ENCODE peak calls at places on chromosomes 2 and 18, in four cellular contexts. U is AG04449, S is PC-3, N is cardiac fibroblast. T is an unnamed sample.

GRCh38 chr2:212619954-212620353 is 81.4 kb upstream of the ERBB4 start:
- DNase-seq in U (no peak), N (peak; percentile 67), S (peak; percentile 98), T (no peak)

GRCh38 chr2:101957036-101957435 is 34.7 kb upstream of the IL1R2 start:
- DNase-seq in S (no peak), N (no peak), U (no peak), T (no peak)

GRCh38 chr2:6011871-6012380 is 319.7 kb downstream of the SOX11 start:
- DNase-seq in U (no peak), S (no peak), N (no peak), T (no peak)

GRCh38 chr2:96703021-96703751 is 36.7 kb downstream of the LMAN2L start:
- DNase-seq in U (no peak), N (no peak), S (no peak), T (no peak)

GRCh38 chr2:233501198-233502076 is 65.1 kb downstream of the USP40 start:
- DNase-seq in S (peak; percentile 73), N (peak; percentile 64), U (no peak), T (no peak)

GRCh38 chr2:110852051-110852450 is 119.7 kb downstream of the ACOXL start:
- DNase-seq in U (no peak), N (no peak), S (no peak), T (no peak)

GRCh38 chr2:2007551-2008501 is 263.5 kb upstream of the PXDN start:
- DNase-seq in S (no peak), N (no peak), U (no peak), T (no peak)

GRCh38 chr2:35819053-35819452 is 536.5 kb upstream of the CRIM1 start:
- DNase-seq in N (no peak), U (no peak), S (no peak), T (no peak)

GRCh38 chr2:38113999-38114708 is 38.2 kb upstream of the CYP1B1 start:
- DNase-seq in N (peak; percentile 75), S (no peak), U (no peak), T (no peak)

GRCh38 chr2:28357055-28357454 is 35.6 kb upstream of the FOSL2 start:
- DNase-seq in S (no peak), N (no peak), U (no peak), T (no peak)

GRCh38 chr2:8380026-8380425 is 301.8 kb upstream of the ID2 start:
- DNase-seq in U (no peak), N (no peak), S (no peak), T (no peak)

GRCh38 chr18:56727399-56727798 is 76.2 kb downstream of the WDR7 start:
- DNase-seq in U (no peak), N (peak; percentile 16), S (no peak), T (no peak)

GRCh38 chr2:121257476-121257831 is 27.5 kb downstream of the TFCP2L1 start:
- DNase-seq in N (no peak), U (no peak), S (no peak), T (no peak)

GRCh38 chr2:102050854-102051391 is 59.2 kb downstream of the IL1R2 start:
- DNase-seq in S (no peak), N (peak; percentile 89), U (no peak), T (peak; percentile 84)

GRCh38 chr18:12307251-12307736 is 747 bp upstream of the TUBB6 start:
- DNase-seq in U (no peak), S (no peak), N (peak; percentile 77), T (no peak)

GRCh38 chr2:43100883-43101662 is 125.3 kb downstream of the ZFP36L2 start:
- DNase-seq in N (peak; percentile 63), U (no peak), S (peak; percentile 52), T (no peak)

GRCh38 chr2:232120911-232121310 is 159.4 kb downstream of the DIS3L2 start:
- DNase-seq in N (no peak), U (no peak), S (no peak), T (no peak)

GRCh38 chr2:219111375-219112069 is 49.1 kb downstream of the NHEJ1 start:
- DNase-seq in N (no peak), U (no peak), S (no peak), T (no peak)

GRCh38 chr2:102355526-102356380 is at the start of gene IL18R1:
- DNase-seq in U (no peak), N (peak; percentile 72), S (peak; percentile 82), T (no peak)

GRCh38 chr2:231399853-231400667 is 4.5 kb downstream of the B3GNT7 start:
- DNase-seq in N (peak; percentile 37), S (peak; percentile 67), U (no peak), T (no peak)

GRCh38 chr2:24855703-24856102 is 62.5 kb downstream of the CENPO start:
- DNase-seq in U (no peak), S (no peak), N (peak; percentile 57), T (peak; percentile 67)

GRCh38 chr2:86031151-86031550 is 74.5 kb downstream of the POLR1A start:
- DNase-seq in N (no peak), U (no peak), S (no peak), T (no peak)

GRCh38 chr2:601387-601698 is 75.9 kb downstream of the TMEM18 start:
- DNase-seq in S (no peak), N (no peak), U (no peak), T (no peak)

GRCh38 chr2:174717273-174717672 is 47.0 kb downstream of the CHRNA1 start:
- DNase-seq in U (peak; percentile 31), S (no peak), N (peak; percentile 21), T (no peak)

GRCh38 chr18:73979742-73980141 is 167.9 kb downstream of the FBXO15 start:
- DNase-seq in U (peak; percentile 34), S (peak; percentile 66), N (peak; percentile 36), T (no peak)

GRCh38 chr2:36352024-36352398 is 3.6 kb upstream of the CRIM1 start:
- DNase-seq in N (peak; percentile 76), U (no peak), S (peak; percentile 77), T (no peak)

GRCh38 chr2:33529771-33530481 is 53.5 kb downstream of the RASGRP3 start:
- DNase-seq in S (peak; percentile 75), U (peak; percentile 95), N (peak; percentile 91), T (peak; percentile 87)

DNA sequence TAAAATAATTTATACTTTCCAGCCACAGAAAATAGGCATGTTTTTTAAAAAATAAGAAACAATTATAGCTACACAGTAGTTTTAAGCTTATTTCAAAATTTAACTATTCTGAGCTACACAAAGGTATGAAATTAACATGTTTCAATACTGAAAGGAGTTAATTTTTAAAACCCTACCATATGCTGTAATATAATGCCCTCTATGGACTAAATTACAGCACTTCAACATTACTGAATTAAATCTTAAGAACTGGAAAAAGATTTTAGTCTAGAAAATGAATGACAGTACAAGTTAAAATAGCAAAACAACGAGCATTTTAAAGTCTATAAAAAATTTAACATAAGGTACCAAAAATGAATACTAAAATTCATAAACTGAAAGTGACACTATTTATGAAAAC is 36.3 kb downstream of the RTN4 start:
- DNase-seq in S (no peak), N (no peak), U (no peak), T (no peak)
- TF ChIP-seq CTCF in S (peak; percentile 67), N (no peak), U (no peak), T (no peak)

GRCh38 chr18:58254873-58255511 is 211.0 kb downstream of the NEDD4L start:
- DNase-seq in S (peak; percentile 26), N (no peak), U (no peak), T (no peak)
- H3K4me3 ChIP-seq in S (no peak overlapping the region), N (no peak overlapping the region), U (no peak overlapping the region), T (no peak overlapping the region)

DNA sequence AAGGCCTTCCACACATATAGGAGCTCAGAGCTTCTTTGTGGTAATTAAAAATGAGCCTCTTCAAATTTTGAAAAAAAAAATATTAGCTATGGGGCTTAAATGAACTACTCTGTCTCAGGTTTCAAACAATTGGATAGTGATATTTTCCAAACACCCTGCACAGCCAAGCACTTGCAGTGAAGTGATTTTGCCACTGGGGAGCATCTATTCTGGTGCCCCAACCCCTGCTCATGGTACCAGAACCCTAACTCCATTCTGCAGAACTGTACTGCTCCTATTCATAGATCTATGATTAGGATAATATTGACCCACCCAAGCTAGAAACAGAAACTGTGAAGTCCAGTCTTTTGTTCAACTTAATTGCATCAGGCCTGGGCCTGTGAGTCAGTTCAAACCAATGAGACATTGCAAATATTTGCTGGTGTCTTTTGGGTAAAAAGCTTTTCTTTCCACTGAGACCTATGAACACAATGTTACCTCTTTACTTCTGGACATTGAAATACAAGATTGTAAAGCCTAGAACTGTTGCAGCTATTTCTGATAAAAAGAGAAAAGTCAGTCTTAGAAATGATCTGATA is 324.0 kb downstream of the GALNT13 start:
- DNase-seq in N (no peak), U (no peak), S (peak; percentile 12), T (no peak)
- TF ChIP-seq CTCF in N (no peak), U (no peak), S (no peak), T (no peak)

GRCh38 chr2:188979119-188979729 is 5.1 kb downstream of the COL3A1 start:
- DNase-seq in S (no peak), U (no peak), N (peak; percentile 53), T (no peak)

GRCh38 chr2:188979730-188980123 is 5.6 kb downstream of the COL3A1 start:
- DNase-seq in U (no peak), N (peak; percentile 47), S (no peak), T (no peak)

GRCh38 chr2:188975497-188976102 is 1.4 kb downstream of the COL3A1 start:
- DNase-seq in S (no peak), U (peak; percentile 76), N (peak; percentile 98), T (peak; percentile 95)

GRCh38 chr2:188976545-188977268 is 2.5 kb downstream of the COL3A1 start:
- DNase-seq in N (peak; percentile 83), U (no peak), S (peak; percentile 76), T (no peak)

DNA sequence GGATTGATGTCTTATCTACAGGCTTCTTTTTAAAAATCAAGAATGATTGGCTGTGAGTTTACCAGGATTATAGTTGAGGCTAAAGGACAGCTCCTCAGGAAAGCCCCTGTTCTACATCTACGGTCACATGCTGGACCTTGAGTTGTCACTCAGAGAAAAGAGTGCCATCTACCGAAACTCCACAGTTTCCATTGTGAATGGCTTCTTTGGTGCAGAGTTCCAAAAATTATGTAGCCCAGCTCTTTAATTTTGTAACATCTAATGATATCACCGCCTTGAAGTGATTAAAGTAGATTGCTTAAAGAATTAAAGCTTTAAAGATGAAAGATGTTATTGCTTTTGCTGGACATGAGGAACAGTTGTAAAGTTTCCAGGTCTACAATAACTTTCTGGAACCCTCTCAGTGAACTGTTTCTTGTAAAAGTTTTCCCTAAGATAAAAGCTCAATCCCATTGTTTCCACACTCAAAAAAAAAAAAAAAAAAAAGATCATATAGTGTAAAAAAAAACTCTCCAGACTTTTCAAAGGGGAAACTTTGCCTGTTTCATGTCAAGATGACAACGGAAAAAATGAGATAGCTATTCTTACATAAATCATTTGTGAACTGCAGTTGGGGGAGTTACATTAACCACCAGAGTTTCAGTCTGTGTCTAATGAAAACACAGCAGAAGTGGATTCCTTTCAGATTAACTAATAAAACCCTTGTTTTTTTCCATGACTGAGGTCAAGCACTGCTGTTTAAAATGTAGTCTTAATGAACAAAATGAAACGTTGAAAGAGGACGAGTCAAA is 4.3 kb downstream of the COL3A1 start:
- DNase-seq in N (peak; percentile 88), S (peak; percentile 49), U (no peak), T (no peak)
- H3K4me3 ChIP-seq in N (peak overlapping the region; percentile 71), S (no peak overlapping the region), U (peak overlapping the region; percentile 60), T (peak overlapping the region; percentile 74)

T was measured in HFF-Myc.